ENCODE peak calls at places on chromosomes 12 and 14, in four cellular contexts. P is H9, E is IMR-90, L is H1. U is an unnamed sample.

GRCh38 chr12:14843425-14843887 is at the start of gene ART4:
- DNase-seq in P (no peak), E (no peak), L (no peak), U (peak; percentile 38)

GRCh38 chr12:97167598-97167997 is 260.5 kb downstream of the NEDD1 start:
- DNase-seq in P (no peak), E (no peak), L (no peak), U (no peak)

GRCh38 chr12:129971721-129972120 is 67.9 kb upstream of the TMEM132D start:
- DNase-seq in P (no peak), E (no peak), L (no peak), U (no peak)

GRCh38 chr14:102749833-102750775 is 27.1 kb upstream of the TRAF3 start:
- DNase-seq in P (peak; percentile 29), E (no peak), L (no peak), U (no peak)

GRCh38 chr12:2891240-2892053 is 756 bp downstream of the TULP3 start:
- DNase-seq in P (peak; percentile 76), E (peak; percentile 61), L (no peak), U (peak; percentile 67)

GRCh38 chr12:716506-716905 is 35.9 kb upstream of the WNK1 start:
- DNase-seq in P (no peak), E (no peak), L (no peak), U (peak; percentile 47)

GRCh38 chr14:74917646-74918081 is 5.4 kb downstream of the RPS6KL1 start:
- DNase-seq in P (no peak), E (no peak), L (no peak), U (no peak)

GRCh38 chr12:39872425-39872824 is 233.5 kb downstream of the SLC2A13 start:
- DNase-seq in P (no peak), E (no peak), L (no peak), U (no peak)

GRCh38 chr14:50520947-50521815 is 11.2 kb downstream of the MAP4K5 start:
- DNase-seq in P (no peak), E (peak; percentile 95), L (no peak), U (no peak)

GRCh38 chr14:73715707-73716106 is 1.5 kb upstream of the PNMA1 start:
- DNase-seq in P (no peak), E (no peak), L (no peak), U (no peak)

GRCh38 chr14:60656755-60657608 is 7.7 kb upstream of the SIX1 start:
- DNase-seq in P (peak; percentile 78), E (peak; percentile 73), L (peak; percentile 87), U (peak; percentile 82)

GRCh38 chr12:126512916-126513913 is 1448.0 kb downstream of the AACS start:
- DNase-seq in P (no peak), E (no peak), L (no peak), U (peak; percentile 68)

DNA sequence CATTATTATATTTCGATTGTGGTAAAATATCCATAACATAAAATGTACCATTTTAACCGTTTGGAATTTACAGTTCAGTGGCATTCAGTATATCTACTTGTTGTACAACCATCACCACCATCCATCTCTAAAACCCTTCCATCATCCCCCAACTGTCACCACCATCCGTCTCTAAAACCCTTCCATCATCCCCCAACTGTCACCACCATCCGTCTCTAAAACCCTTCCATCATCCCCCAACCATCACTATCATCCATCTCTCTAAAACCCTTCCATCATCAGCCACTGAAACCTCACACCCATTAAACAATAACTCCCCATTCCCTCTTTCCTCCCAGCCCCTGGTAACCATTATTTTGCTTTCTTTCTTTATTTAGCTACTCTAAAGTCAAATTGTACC is 144.2 kb upstream of the EEA1 start:
- DNase-seq in P (no peak), E (no peak), L (no peak), U (no peak)
- H4K5ac ChIP-seq in P (no peak overlapping the region), E (no peak overlapping the region), L (no peak overlapping the region), U (no peak overlapping the region)

GRCh38 chr12:68455676-68456345 is 123.6 kb upstream of the MDM1 start:
- DNase-seq in P (no peak), E (peak; percentile 12), L (no peak), U (no peak)
- H3K4ac ChIP-seq in P (no peak overlapping the region), E (peak overlapping the region; percentile 25), L (no peak overlapping the region), U (no peak overlapping the region)

DNA sequence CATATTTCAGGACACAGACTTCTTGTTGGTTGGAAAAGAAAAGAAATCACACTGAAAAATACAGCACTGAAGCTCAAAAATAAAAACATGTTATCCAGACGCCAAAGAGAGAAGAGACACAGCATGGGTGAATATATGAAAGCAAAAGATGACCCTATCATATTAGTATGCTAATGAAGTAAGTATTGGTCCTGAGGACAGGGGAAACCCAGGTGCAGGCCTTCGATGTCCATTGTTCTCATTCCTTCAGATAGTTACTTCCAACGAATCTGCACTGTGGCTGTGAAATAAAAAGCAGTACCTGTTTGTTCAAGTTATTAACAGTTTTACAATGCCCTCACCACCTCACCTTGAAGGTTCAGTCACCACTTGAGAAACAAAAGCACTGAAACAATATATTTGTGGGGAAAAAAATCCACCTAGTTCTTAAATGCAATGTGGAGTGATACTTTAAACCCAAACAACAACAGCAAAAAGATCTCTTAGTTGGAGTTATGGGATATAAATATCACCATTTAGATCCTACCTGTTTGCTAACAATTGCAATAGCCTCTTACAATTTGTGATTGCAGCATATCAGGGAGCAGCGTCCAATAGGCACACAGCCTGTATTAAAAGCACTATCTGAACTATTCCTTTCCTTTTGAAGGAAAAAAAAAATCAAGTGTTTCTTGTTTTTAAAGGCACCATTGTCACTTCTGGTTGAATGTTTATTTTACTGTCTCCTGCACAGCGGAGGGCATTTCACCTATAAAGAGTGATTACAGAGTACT is 188.1 kb downstream of the BCAT1 start:
- DNase-seq in P (no peak), E (no peak), L (no peak), U (no peak)
- H4K5ac ChIP-seq in P (no peak overlapping the region), E (no peak overlapping the region), L (no peak overlapping the region), U (no peak overlapping the region)

GRCh38 chr12:6851921-6852650 is at the start of gene USP5:
- DNase-seq in P (peak; percentile 100), E (peak; percentile 100), L (peak; percentile 94), U (peak; percentile 100)
- H3K4ac ChIP-seq in P (no peak within 1 kb of the TSS), E (peak within 1 kb of the TSS; percentile 97), L (peak within 1 kb of the TSS; percentile 59), U (peak within 1 kb of the TSS; percentile 64)

U was measured in mesendoderm.